ENCODE peak calls at places on chromosome 3, in six cellular contexts. One of them, this sample, is unnamed.

GRCh38 chr3:18725668-18726407 is 300.7 kb upstream of the SATB1 start:
- DNase-seq in BJ: no peak
- DNase-seq in NB4: peak; percentile 81
- DNase-seq in left lung: no peak
- DNase-seq in psoas muscle: no peak
- DNase-seq in fibroblast of lung: no peak
- DNase-seq in this sample: peak; percentile 18

GRCh38 chr3:188280627-188281026 is 126.7 kb downstream of the LPP start:
- DNase-seq in psoas muscle: no peak
- DNase-seq in NB4: no peak
- DNase-seq in left lung: no peak
- DNase-seq in fibroblast of lung: peak; percentile 17
- DNase-seq in BJ: no peak
- DNase-seq in this sample: no peak

GRCh38 chr3:68306571-68306970 is 625.8 kb downstream of the TAFA4 start:
- DNase-seq in NB4: peak; percentile 31
- DNase-seq in psoas muscle: no peak
- DNase-seq in left lung: no peak
- DNase-seq in BJ: no peak
- DNase-seq in fibroblast of lung: no peak
- DNase-seq in this sample: peak; percentile 59

GRCh38 chr3:177724020-177724638 is 526.8 kb upstream of the TBL1XR1 start:
- DNase-seq in BJ: no peak
- DNase-seq in fibroblast of lung: no peak
- DNase-seq in NB4: no peak
- DNase-seq in psoas muscle: peak; percentile 72
- DNase-seq in left lung: no peak
- DNase-seq in this sample: no peak

GRCh38 chr3:42451116-42451515 is 40.7 kb upstream of the LYZL4 start:
- DNase-seq in BJ: no peak
- DNase-seq in fibroblast of lung: no peak
- DNase-seq in left lung: no peak
- DNase-seq in psoas muscle: no peak
- DNase-seq in NB4: no peak
- DNase-seq in this sample: peak; percentile 56

GRCh38 chr3:108131105-108131794 is 40.4 kb upstream of the CD47 start:
- DNase-seq in left lung: no peak
- DNase-seq in psoas muscle: no peak
- DNase-seq in NB4: no peak
- DNase-seq in fibroblast of lung: peak; percentile 93
- DNase-seq in BJ: peak; percentile 76
- DNase-seq in this sample: peak; percentile 74

GRCh38 chr3:23294770-23295387 is 91.8 kb downstream of the UBE2E2 start:
- DNase-seq in NB4: no peak
- DNase-seq in fibroblast of lung: no peak
- DNase-seq in BJ: no peak
- DNase-seq in psoas muscle: no peak
- DNase-seq in left lung: no peak
- DNase-seq in this sample: no peak

GRCh38 chr3:185316740-185317407 is 46.1 kb upstream of the MAP3K13 start:
- DNase-seq in BJ: no peak
- DNase-seq in fibroblast of lung: peak; percentile 51
- DNase-seq in left lung: no peak
- DNase-seq in NB4: peak; percentile 66
- DNase-seq in psoas muscle: no peak
- DNase-seq in this sample: peak; percentile 88

GRCh38 chr3:54831091-54831490 is 96.8 kb downstream of the LRTM1 start:
- DNase-seq in NB4: no peak
- DNase-seq in fibroblast of lung: no peak
- DNase-seq in left lung: no peak
- DNase-seq in psoas muscle: no peak
- DNase-seq in BJ: no peak
- DNase-seq in this sample: no peak

GRCh38 chr3:77139665-77140064 is 99.8 kb downstream of the ROBO2 start:
- DNase-seq in BJ: no peak
- DNase-seq in fibroblast of lung: no peak
- DNase-seq in NB4: no peak
- DNase-seq in psoas muscle: no peak
- DNase-seq in left lung: no peak
- DNase-seq in this sample: no peak

GRCh38 chr3:110944782-110945181 is 126.8 kb upstream of the NECTIN3 start:
- DNase-seq in NB4: no peak
- DNase-seq in left lung: no peak
- DNase-seq in fibroblast of lung: no peak
- DNase-seq in BJ: no peak
- DNase-seq in psoas muscle: no peak
- DNase-seq in this sample: no peak

GRCh38 chr3:157606392-157607197 is 103.4 kb upstream of the VEPH1 start:
- DNase-seq in left lung: peak; percentile 71
- DNase-seq in NB4: peak; percentile 70
- DNase-seq in BJ: no peak
- DNase-seq in fibroblast of lung: peak; percentile 73
- DNase-seq in psoas muscle: peak; percentile 40
- DNase-seq in this sample: peak; percentile 65

GRCh38 chr3:45182915-45183881 is 37.0 kb upstream of the CDCP1 start:
- DNase-seq in fibroblast of lung: peak; percentile 76
- DNase-seq in NB4: peak; percentile 64
- DNase-seq in psoas muscle: peak; percentile 31
- DNase-seq in left lung: no peak
- DNase-seq in BJ: no peak
- DNase-seq in this sample: peak; percentile 94

GRCh38 chr3:65953301-65953812 is 85.4 kb downstream of the MAGI1 start:
- DNase-seq in left lung: peak; percentile 79
- DNase-seq in BJ: no peak
- DNase-seq in NB4: no peak
- DNase-seq in psoas muscle: no peak
- DNase-seq in fibroblast of lung: peak; percentile 82
- DNase-seq in this sample: no peak

GRCh38 chr3:196214783-196215441 is 1.4 kb upstream of the SLC51A start:
- DNase-seq in left lung: no peak
- DNase-seq in fibroblast of lung: no peak
- DNase-seq in psoas muscle: no peak
- DNase-seq in NB4: no peak
- DNase-seq in BJ: no peak
- DNase-seq in this sample: no peak

GRCh38 chr3:186440850-186441249 is 78.8 kb upstream of the DGKG start:
- DNase-seq in left lung: no peak
- DNase-seq in NB4: no peak
- DNase-seq in psoas muscle: no peak
- DNase-seq in fibroblast of lung: no peak
- DNase-seq in BJ: no peak
- DNase-seq in this sample: no peak

GRCh38 chr3:188779537-188779936 is 392.2 kb upstream of the TPRG1 start:
- DNase-seq in left lung: no peak
- DNase-seq in psoas muscle: no peak
- DNase-seq in NB4: no peak
- DNase-seq in fibroblast of lung: peak; percentile 27
- DNase-seq in BJ: no peak
- DNase-seq in this sample: no peak

GRCh38 chr3:173663664-173664063 is 266.1 kb downstream of the NLGN1 start:
- DNase-seq in NB4: no peak
- DNase-seq in BJ: no peak
- DNase-seq in fibroblast of lung: peak; percentile 67
- DNase-seq in psoas muscle: no peak
- DNase-seq in left lung: no peak
- DNase-seq in this sample: no peak

GRCh38 chr3:126081618-126082333 is 2.1 kb downstream of the SLC41A3 start:
- DNase-seq in left lung: no peak
- DNase-seq in BJ: no peak
- DNase-seq in fibroblast of lung: peak; percentile 71
- DNase-seq in psoas muscle: peak; percentile 86
- DNase-seq in NB4: peak; percentile 28
- DNase-seq in this sample: peak; percentile 82

GRCh38 chr3:51337666-51338065 is 47.4 kb upstream of the MANF start:
- DNase-seq in left lung: no peak
- DNase-seq in psoas muscle: no peak
- DNase-seq in BJ: no peak
- DNase-seq in fibroblast of lung: no peak
- DNase-seq in NB4: no peak
- DNase-seq in this sample: no peak

GRCh38 chr3:142560118-142560517 is 18.4 kb downstream of the ATR start:
- DNase-seq in NB4: no peak
- DNase-seq in psoas muscle: no peak
- DNase-seq in BJ: no peak
- DNase-seq in left lung: no peak
- DNase-seq in fibroblast of lung: no peak
- DNase-seq in this sample: no peak

GRCh38 chr3:186320862-186321568 is 41.0 kb downstream of the DGKG start:
- DNase-seq in left lung: no peak
- DNase-seq in NB4: no peak
- DNase-seq in psoas muscle: no peak
- DNase-seq in fibroblast of lung: peak; percentile 56
- DNase-seq in BJ: no peak
- DNase-seq in this sample: peak; percentile 46

GRCh38 chr3:196055683-196056270 is 26.1 kb downstream of the TFRC start:
- DNase-seq in left lung: peak; percentile 87
- DNase-seq in psoas muscle: peak; percentile 45
- DNase-seq in BJ: no peak
- DNase-seq in NB4: peak; percentile 96
- DNase-seq in fibroblast of lung: no peak
- DNase-seq in this sample: peak; percentile 30

GRCh38 chr3:56987238-56987932 is 73.1 kb upstream of the SPATA12 start:
- DNase-seq in fibroblast of lung: no peak
- DNase-seq in BJ: no peak
- DNase-seq in left lung: no peak
- DNase-seq in psoas muscle: no peak
- DNase-seq in NB4: peak; percentile 18
- DNase-seq in this sample: no peak
- TF ChIP-seq CTCF in fibroblast of lung: peak; percentile 37
- TF ChIP-seq CTCF in BJ: no peak
- TF ChIP-seq CTCF in left lung: no peak
- TF ChIP-seq CTCF in psoas muscle: no peak
- TF ChIP-seq CTCF in NB4: no peak
- TF ChIP-seq CTCF in this sample: no peak

DNA sequence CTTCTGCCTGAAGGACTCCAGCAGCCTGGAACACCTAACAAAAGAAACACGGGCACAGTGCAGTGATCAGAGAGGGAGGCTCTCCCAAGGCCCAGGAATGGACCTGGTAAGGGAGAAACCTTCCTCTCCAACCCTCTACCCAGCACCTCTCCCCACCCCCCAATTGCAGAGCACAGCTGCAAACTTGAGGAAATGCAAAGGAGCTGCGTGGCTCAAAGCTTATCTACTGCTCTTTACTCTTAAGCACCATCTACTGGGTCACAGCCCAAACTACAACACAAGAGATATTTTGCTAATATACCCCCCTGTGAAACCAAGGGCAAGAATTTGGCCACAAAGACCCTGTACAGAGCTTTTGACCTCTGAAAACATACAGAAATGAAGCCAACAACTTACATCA is 328.3 kb downstream of the OXSM start:
- DNase-seq in left lung: no peak
- DNase-seq in NB4: peak; percentile 40
- DNase-seq in BJ: no peak
- DNase-seq in fibroblast of lung: no peak
- DNase-seq in psoas muscle: no peak
- DNase-seq in this sample: peak; percentile 4
- TF ChIP-seq CTCF in left lung: no peak
- TF ChIP-seq CTCF in NB4: peak; percentile 36
- TF ChIP-seq CTCF in BJ: no peak
- TF ChIP-seq CTCF in fibroblast of lung: no peak
- TF ChIP-seq CTCF in psoas muscle: peak; percentile 52
- TF ChIP-seq CTCF in this sample: peak; percentile 51

DNA sequence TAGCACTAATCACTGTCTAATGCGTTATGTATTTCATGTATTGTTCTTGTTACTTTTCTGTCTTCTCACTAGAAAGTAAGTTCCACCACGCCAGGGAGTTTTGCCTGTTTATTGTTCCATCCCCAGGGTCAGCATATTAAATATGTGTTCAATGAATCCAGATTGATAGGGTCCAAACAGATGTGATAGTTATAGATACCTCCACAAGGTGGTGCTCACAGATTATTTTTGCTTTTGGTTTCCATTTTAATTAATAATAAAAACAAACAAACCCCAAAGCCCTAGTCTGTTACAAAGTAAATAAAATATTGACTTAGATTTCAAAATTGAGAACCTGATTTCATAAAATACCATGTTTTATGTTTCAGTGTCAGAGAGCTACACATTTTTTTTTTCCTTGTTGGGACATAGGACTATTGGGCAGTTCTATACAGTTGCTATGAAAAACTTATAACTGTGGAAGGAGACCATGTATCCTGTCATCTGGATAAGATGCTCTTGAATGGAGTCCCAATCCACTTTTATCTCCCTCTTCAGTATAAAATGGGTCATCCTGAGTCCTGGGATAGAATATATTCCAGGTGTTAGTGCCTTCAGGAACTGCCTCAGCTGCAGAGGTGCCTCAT is 12.4 kb downstream of the OTOL1 start:
- DNase-seq in BJ: no peak
- DNase-seq in psoas muscle: no peak
- DNase-seq in left lung: no peak
- DNase-seq in NB4: peak; percentile 7
- DNase-seq in fibroblast of lung: no peak
- DNase-seq in this sample: peak; percentile 45
- TF ChIP-seq CTCF in BJ: peak; percentile 18
- TF ChIP-seq CTCF in psoas muscle: no peak
- TF ChIP-seq CTCF in left lung: peak; percentile 35
- TF ChIP-seq CTCF in NB4: no peak
- TF ChIP-seq CTCF in fibroblast of lung: peak; percentile 25
- TF ChIP-seq CTCF in this sample: peak; percentile 47

GRCh38 chr3:132722165-132723023 is at the start of gene NPHP3:
- DNase-seq in fibroblast of lung: peak; percentile 95
- DNase-seq in NB4: peak; percentile 94
- DNase-seq in BJ: peak; percentile 72
- DNase-seq in psoas muscle: peak; percentile 99
- DNase-seq in left lung: peak; percentile 99
- DNase-seq in this sample: peak; percentile 95
- TF ChIP-seq CTCF in fibroblast of lung: no peak
- TF ChIP-seq CTCF in NB4: no peak
- TF ChIP-seq CTCF in BJ: no peak
- TF ChIP-seq CTCF in psoas muscle: no peak
- TF ChIP-seq CTCF in left lung: no peak
- TF ChIP-seq CTCF in this sample: no peak

GRCh38 chr3:137792633-137793271 is 28.6 kb downstream of the SOX14 start:
- DNase-seq in psoas muscle: no peak
- DNase-seq in fibroblast of lung: no peak
- DNase-seq in BJ: no peak
- DNase-seq in NB4: peak; percentile 63
- DNase-seq in left lung: no peak
- DNase-seq in this sample: peak; percentile 49
- TF ChIP-seq CTCF in psoas muscle: peak; percentile 23
- TF ChIP-seq CTCF in fibroblast of lung: peak; percentile 50
- TF ChIP-seq CTCF in BJ: peak; percentile 58
- TF ChIP-seq CTCF in NB4: peak; percentile 67
- TF ChIP-seq CTCF in left lung: peak; percentile 43
- TF ChIP-seq CTCF in this sample: peak; percentile 52